ENCODE peak calls at places on chromosome 1, in ten cellular contexts. Q, D, R, J, O, P, F, X, T and B are unnamed samples.

GRCh38 chr1:193113992-193114332 is 7.9 kb upstream of the CDC73 start:
- DNase-seq in D (no peak), T (no peak), X (no peak), F (no peak), O (no peak), Q (no peak), R (no peak), P (no peak), J (no peak), B (no peak)

GRCh38 chr1:53137729-53138128 is 4.7 kb downstream of the SLC1A7 start:
- DNase-seq in O (no peak), F (no peak), P (no peak), D (no peak), Q (no peak), X (peak; percentile 47), T (peak; percentile 6), R (no peak), J (no peak), B (no peak)

GRCh38 chr1:45722809-45723208 is 27.6 kb downstream of the IPP start:
- DNase-seq in T (no peak), F (no peak), Q (no peak), O (no peak), X (no peak), J (no peak), P (no peak), D (no peak), R (no peak), B (no peak)

GRCh38 chr1:174626031-174627020 is 178.6 kb downstream of the GPR52 start:
- DNase-seq in T (no peak), J (peak; percentile 7), P (no peak), D (no peak), Q (no peak), F (no peak), X (no peak), O (no peak), R (no peak), B (no peak)

GRCh38 chr1:201127755-201128455 is 921 bp upstream of the ASCL5 start:
- DNase-seq in F (no peak), J (no peak), P (no peak), T (no peak), Q (no peak), O (no peak), R (no peak), X (no peak), D (no peak), B (no peak)

GRCh38 chr1:64268653-64269557 is 65.5 kb downstream of the UBE2U start:
- DNase-seq in F (peak; percentile 74), Q (peak; percentile 67), X (peak; percentile 83), O (peak; percentile 67), P (peak; percentile 26), D (peak; percentile 83), T (peak; percentile 76), J (peak; percentile 77), R (peak; percentile 28), B (no peak)

GRCh38 chr1:206909167-206909882 is 12.1 kb downstream of the IL24 start:
- DNase-seq in F (no peak), O (peak; percentile 91), J (peak; percentile 80), P (peak; percentile 17), Q (peak; percentile 41), R (peak; percentile 51), T (peak; percentile 80), X (peak; percentile 90), D (peak; percentile 78), B (peak; percentile 83)

GRCh38 chr1:226716577-226716976 is 22.5 kb downstream of the ITPKB start:
- DNase-seq in R (no peak), J (no peak), Q (no peak), D (no peak), T (no peak), P (no peak), O (no peak), X (no peak), F (no peak), B (no peak)

GRCh38 chr1:12275370-12275769 is 45.5 kb downstream of the VPS13D start:
- DNase-seq in X (peak; percentile 82), J (no peak), D (no peak), T (peak; percentile 74), O (no peak), R (peak; percentile 31), P (peak; percentile 17), F (peak; percentile 5), Q (peak; percentile 4), B (no peak)

GRCh38 chr1:43935711-43936427 is 2.3 kb downstream of the ARTN start:
- DNase-seq in P (no peak), T (no peak), O (no peak), R (peak; percentile 51), X (peak; percentile 86), Q (no peak), J (no peak), F (no peak), D (no peak), B (peak; percentile 68)